ENCODE peak calls at places on chromosomes 13 and 19, in five cellular contexts. M is AG10803, A is chondrocyte, B is pancreas, X is thoracic aorta. T is an unnamed sample.

GRCh38 chr19:51473009-51473707 is 5.2 kb upstream of the CEACAM18 start:
- DNase-seq in M (peak), A (no peak), B (no peak), X (peak), T (peak)

GRCh38 chr19:44988896-44989563 is 12.2 kb upstream of the RELB start:
- DNase-seq in M (peak), A (no peak), B (no peak), X (no peak), T (no peak)

GRCh38 chr19:11373166-11373884 is 1.1 kb upstream of the SWSAP1 start:
- DNase-seq in M (peak), A (no peak), B (no peak), X (no peak), T (no peak)

GRCh38 chr13:111387026-111387871 is 66.8 kb downstream of the TEX29 start:
- DNase-seq in M (no peak), A (no peak), B (no peak), X (no peak), T (no peak)

GRCh38 chr19:5148794-5149190 is 179.9 kb downstream of the KDM4B start:
- DNase-seq in M (no peak), A (peak), B (peak), X (no peak), T (no peak)

GRCh38 chr19:7083076-7083956 is 13.8 kb downstream of the ZNF557 start:
- DNase-seq in M (peak), A (no peak), B (no peak), X (no peak), T (no peak)

GRCh38 chr13:34779171-34779570 is 162.9 kb upstream of the NBEA start:
- DNase-seq in M (no peak), A (no peak), B (no peak), X (no peak), T (no peak)

GRCh38 chr19:18551631-18552030 is 6.0 kb upstream of the KXD1 start:
- DNase-seq in M (no peak), A (no peak), B (no peak), X (no peak), T (no peak)

GRCh38 chr19:20662421-20663105 is 1.2 kb upstream of the ZNF626 start:
- DNase-seq in M (no peak), A (no peak), B (peak), X (no peak), T (no peak)

GRCh38 chr19:24059572-24060295 is 27.3 kb upstream of the ZNF254 start:
- DNase-seq in M (no peak), A (no peak), B (no peak), X (no peak), T (no peak)

GRCh38 chr13:40389081-40389641 is 277.3 kb downstream of the FOXO1 start:
- DNase-seq in M (no peak), A (no peak), B (no peak), X (no peak), T (no peak)

GRCh38 chr19:36482876-36483275 is 6.5 kb downstream of the ZNF566 start:
- DNase-seq in M (no peak), A (no peak), B (no peak), X (no peak), T (no peak)

DNA sequence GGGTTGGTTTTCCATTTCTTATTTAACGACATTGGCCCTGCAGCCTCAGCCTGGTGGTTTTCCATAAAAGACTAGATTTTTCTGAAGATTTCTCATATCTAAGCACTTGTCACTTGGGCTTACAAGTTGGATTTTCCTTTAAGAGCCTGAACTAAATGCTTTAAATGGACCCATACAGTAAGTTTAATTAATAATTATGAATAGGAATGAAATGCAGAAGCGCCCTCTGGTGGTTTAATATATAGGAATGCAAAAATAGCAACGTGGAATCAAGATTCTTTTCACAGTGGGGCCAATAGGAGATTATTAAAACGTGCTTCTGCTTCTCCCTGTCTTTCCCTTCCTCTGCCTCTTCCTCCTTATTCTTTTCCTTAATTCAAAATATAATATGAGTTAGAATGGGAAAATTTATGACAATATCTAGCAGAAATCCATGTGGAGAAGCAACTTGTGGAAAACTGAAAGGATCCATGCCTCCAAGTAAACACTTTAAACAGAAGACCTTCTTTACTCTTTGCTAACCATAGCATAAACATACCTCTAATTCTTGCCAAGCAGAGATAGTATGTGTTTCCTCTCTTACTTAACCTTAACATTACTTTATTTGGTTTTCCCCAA is 324.0 kb downstream of the GPC5 start:
- DNase-seq in M (no peak), A (no peak), B (no peak), X (no peak), T (no peak)
- TF ChIP-seq CTCF in M (peak), A (peak), B (peak), X (peak), T (peak)

DNA sequence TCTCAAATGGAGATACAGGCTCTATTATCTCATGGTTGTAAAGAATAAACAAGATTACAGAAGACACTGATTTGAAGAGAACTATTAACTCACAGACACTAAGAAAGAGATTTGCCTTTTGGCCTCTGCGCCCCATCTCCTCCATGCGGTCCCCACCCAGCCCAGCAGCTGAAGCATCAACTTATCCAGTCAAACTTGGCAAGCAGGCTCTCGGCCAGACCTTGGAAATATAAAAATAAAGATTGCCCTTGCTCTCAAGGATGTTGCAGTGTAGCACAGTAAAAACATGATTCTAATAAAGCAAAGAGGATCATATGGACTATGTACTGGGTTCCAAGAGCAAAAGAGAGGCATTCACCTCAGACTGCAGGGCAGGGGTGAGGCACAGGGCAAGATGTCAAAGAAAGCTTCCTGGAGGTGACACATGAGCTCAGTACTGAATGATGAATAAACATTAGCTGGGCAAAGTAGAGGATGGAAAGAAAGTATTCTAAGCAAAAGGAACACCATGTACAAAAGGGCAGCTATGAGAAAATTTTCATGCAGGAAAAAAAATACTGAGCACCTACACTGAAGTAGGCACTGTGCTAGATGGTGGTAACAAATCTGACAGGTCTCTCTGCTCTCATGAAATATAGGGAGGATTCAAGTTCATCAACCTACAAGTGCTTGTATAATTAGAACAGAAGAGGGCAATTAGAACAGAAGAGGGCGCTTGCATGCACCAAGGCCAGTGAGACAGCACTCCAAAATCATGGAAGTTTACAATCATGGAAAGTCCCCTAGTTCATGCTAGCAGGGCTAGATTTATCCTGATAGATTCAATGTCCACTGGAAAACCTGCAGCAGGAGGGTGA is 85.0 kb downstream of the SACS start:
- DNase-seq in M (peak), A (no peak), B (no peak), X (no peak), T (no peak)
- TF ChIP-seq CTCF in M (no peak), A (peak), B (no peak), X (no peak), T (no peak)

GRCh38 chr13:51771418-51772104 is 32.4 kb downstream of the DHRS12 start:
- DNase-seq in M (no peak), A (no peak), B (peak), X (no peak), T (no peak)
- TF ChIP-seq CTCF in M (no peak), A (no peak), B (no peak), X (no peak), T (no peak)

GRCh38 chr13:73417012-73417615 is 358.3 kb downstream of the KLF5 start:
- DNase-seq in M (peak), A (no peak), B (no peak), X (no peak), T (no peak)
- TF ChIP-seq CTCF in M (no peak), A (peak), B (no peak), X (no peak), T (no peak)